ENCODE peak calls at places on chromosome 2, in ten cellular contexts. N is naive thymus-derived CD8-positive, alpha-beta T cell; Z is putamen; H is NCI-H524; K is amniotic stem cell; I is stimulated activated CD4-positive, alpha-beta T cell treated with anti-CD3 and anti-CD28 coated beads, Interleukin-15, amount 100 ng/mL, for 24 hours; W is GM03348; J is ACHN; G is left ventricle myocardium superior; V is tibial artery. E is an unnamed sample.

GRCh38 chr2:55087501-55087900 is 37.2 kb upstream of the RTN4 start:
- DNase-seq in N (no peak), Z (no peak), H (no peak), K (no peak), I (no peak), W (no peak), J (no peak), G (no peak), V (no peak), E (no peak)

GRCh38 chr2:148642891-148643416 is 1.6 kb upstream of the EPC2 start:
- DNase-seq in N (no peak), Z (no peak), H (no peak), K (no peak), I (no peak), W (no peak), J (no peak), G (no peak), V (no peak), E (no peak)

GRCh38 chr2:79757526-79757925 is 244.7 kb downstream of the CTNNA2 start:
- DNase-seq in N (no peak), Z (no peak), H (no peak), K (no peak), I (no peak), W (no peak), J (no peak), G (no peak), V (no peak), E (no peak)

GRCh38 chr2:9638532-9638931 is 7.7 kb upstream of the YWHAQ start:
- DNase-seq in N (no peak), Z (peak), H (no peak), K (peak), I (no peak), W (peak), J (peak), G (peak), V (peak), E (no peak)

GRCh38 chr2:235850771-235851551 is 317.2 kb downstream of the GBX2 start:
- DNase-seq in N (no peak), Z (no peak), H (no peak), K (no peak), I (no peak), W (no peak), J (no peak), G (no peak), V (no peak), E (peak)

GRCh38 chr2:11863513-11864328 is 117.3 kb downstream of the LPIN1 start:
- DNase-seq in N (peak), Z (peak), H (peak), K (peak), I (peak), W (peak), J (peak), G (peak), V (peak), E (no peak)

GRCh38 chr2:73018188-73018825 is 53.2 kb downstream of the SFXN5 start:
- DNase-seq in N (no peak), Z (no peak), H (no peak), K (no peak), I (no peak), W (no peak), J (no peak), G (no peak), V (no peak), E (no peak)

GRCh38 chr2:17515652-17516051 is 2.6 kb downstream of the RAD51AP2 start:
- DNase-seq in N (no peak), Z (no peak), H (no peak), K (no peak), I (no peak), W (no peak), J (no peak), G (no peak), V (no peak), E (no peak)

GRCh38 chr2:132033365-132033764 is 128.4 kb downstream of the ANKRD30BL start:
- DNase-seq in N (no peak), Z (no peak), H (no peak), K (no peak), I (no peak), W (no peak), J (no peak), G (no peak), V (no peak), E (no peak)

E was measured in mesenteric fat pad.